ENCODE peak calls at places on chromosomes 11 and 22, in five cellular contexts. H is cardiac muscle cell, N is suprapubic skin, O is RWPE1, J is NCI-H2029. W is an unnamed sample.

GRCh38 chr22:48449466-48450187 is 1378.0 kb downstream of the BRD1 start:
- DNase-seq in J (no peak), N (peak; percentile 50), H (no peak), O (no peak), W (peak; percentile 51)

GRCh38 chr22:45889093-45889538 is 87.8 kb downstream of the WNT7B start:
- DNase-seq in O (no peak), J (no peak), N (no peak), H (no peak), W (no peak)

GRCh38 chr11:133968300-133968699 is 11.5 kb upstream of the IGSF9B start:
- DNase-seq in N (no peak), H (peak; percentile 87), J (no peak), O (no peak), W (no peak)

GRCh38 chr11:1864216-1864615 is 11.3 kb downstream of the LSP1 start:
- DNase-seq in J (no peak), H (no peak), N (no peak), O (no peak), W (no peak)

GRCh38 chr11:34354782-34355181 is 3.0 kb downstream of the ABTB2 start:
- DNase-seq in H (no peak), J (no peak), O (no peak), N (no peak), W (no peak)

GRCh38 chr22:26483043-26483438 is 542 bp downstream of the HPS4 start:
- DNase-seq in H (no peak), O (no peak), J (no peak), N (no peak), W (no peak)

GRCh38 chr11:48162197-48162886 is 54.3 kb upstream of the OR4B1 start:
- DNase-seq in J (no peak), N (no peak), O (no peak), H (no peak), W (no peak)

GRCh38 chr11:14036495-14036894 is 74.0 kb downstream of the SPON1 start:
- DNase-seq in O (peak; percentile 42), J (no peak), H (no peak), N (no peak), W (no peak)

GRCh38 chr11:8886332-8886731 is 24.7 kb upstream of the AKIP1 start:
- DNase-seq in J (peak; percentile 74), O (no peak), N (no peak), H (no peak), W (no peak)

GRCh38 chr11:10019906-10020682 is 273.9 kb downstream of the SBF2 start:
- DNase-seq in O (no peak), H (peak; percentile 28), N (no peak), J (no peak), W (no peak)

GRCh38 chr11:64713031-64713780 is 9.8 kb downstream of the NRXN2 start:
- DNase-seq in J (no peak), O (peak; percentile 36), N (no peak), H (peak; percentile 69), W (peak; percentile 67)

GRCh38 chr11:92852946-92853345 is 116.5 kb upstream of the MTNR1B start:
- DNase-seq in O (peak; percentile 57), N (no peak), H (no peak), J (peak; percentile 57), W (no peak)